ENCODE peak calls at places on chromosomes 11 and 22, in four cellular contexts. C is AG04449, I is progenitor cell of endocrine pancreas, G is RWPE1. N is an unnamed sample.

GRCh38 chr11:12161137-12161536 is 50.7 kb downstream of the MICAL2 start:
- DNase-seq in C (no peak), I (no peak), G (no peak), N (no peak)

GRCh38 chr22:29710193-29710592 is 9.6 kb upstream of the CABP7 start:
- DNase-seq in C (no peak), I (no peak), G (no peak), N (no peak)

GRCh38 chr11:101336858-101337257 is 207.2 kb upstream of the PGR start:
- DNase-seq in C (no peak), I (no peak), G (no peak), N (no peak)

GRCh38 chr11:106493751-106494150 is 416.3 kb downstream of the AASDHPPT start:
- DNase-seq in C (no peak), I (no peak), G (no peak), N (no peak)

GRCh38 chr11:48129697-48130395 is 86.8 kb upstream of the OR4B1 start:
- DNase-seq in C (no peak), I (no peak), G (no peak), N (no peak)

GRCh38 chr11:96154802-96155520 is 188.0 kb downstream of the MAML2 start:
- DNase-seq in C (no peak), I (no peak), G (no peak), N (no peak)

GRCh38 chr11:36478700-36479329 is 31.3 kb downstream of the TRAF6 start:
- DNase-seq in C (no peak), I (no peak), G (peak), N (no peak)

GRCh38 chr11:101748572-101748971 is 164.8 kb upstream of the TRPC6 start:
- DNase-seq in C (no peak), I (no peak), G (no peak), N (no peak)

GRCh38 chr22:44926124-44926475 is 83.7 kb downstream of the PHF21B start:
- DNase-seq in C (no peak), I (no peak), G (no peak), N (peak)

GRCh38 chr11:67439321-67440228 is 2.1 kb upstream of the PTPRCAP start:
- DNase-seq in C (no peak), I (no peak), G (no peak), N (peak)

GRCh38 chr22:39428597-39429071 is 28.2 kb upstream of the MGAT3 start:
- DNase-seq in C (no peak), I (no peak), G (no peak), N (peak)

GRCh38 chr22:27146871-27147591 is 489.6 kb downstream of the MIAT start:
- DNase-seq in C (no peak), I (no peak), G (no peak), N (no peak)

GRCh38 chr11:64711138-64711943 is 11.7 kb downstream of the NRXN2 start:
- DNase-seq in C (no peak), I (no peak), G (no peak), N (peak)

GRCh38 chr11:128201006-128201405 is 386.4 kb downstream of the ETS1 start:
- DNase-seq in C (no peak), I (no peak), G (no peak), N (no peak)

GRCh38 chr22:35892192-35892591 is 136.4 kb downstream of the RBFOX2 start:
- DNase-seq in C (no peak), I (no peak), G (no peak), N (no peak)

GRCh38 chr11:45142241-45142885 is 4.1 kb upstream of the PRDM11 start:
- DNase-seq in C (no peak), I (no peak), G (no peak), N (no peak)

GRCh38 chr11:107844041-107844440 is 14.5 kb downstream of the SLC35F2 start:
- DNase-seq in C (no peak), I (no peak), G (peak), N (no peak)

GRCh38 chr11:101346591-101346990 is 217.0 kb upstream of the PGR start:
- DNase-seq in C (peak), I (no peak), G (no peak), N (no peak)

GRCh38 chr11:12149672-12150225 is 39.4 kb downstream of the MICAL2 start:
- DNase-seq in C (no peak), I (no peak), G (no peak), N (no peak)

GRCh38 chr11:79052539-79052938 is 388.3 kb downstream of the TENM4 start:
- DNase-seq in C (no peak), I (no peak), G (no peak), N (no peak)

GRCh38 chr22:50612715-50613221 is 12.2 kb downstream of the MAPK8IP2 start:
- DNase-seq in C (no peak), I (no peak), G (peak), N (no peak)

GRCh38 chr11:2298795-2299747 is 2.6 kb downstream of the C11orf21 start:
- DNase-seq in C (no peak), I (no peak), G (peak), N (no peak)

GRCh38 chr22:30998329-30998728 is 29.3 kb downstream of the TUG1 start:
- DNase-seq in C (no peak), I (no peak), G (no peak), N (no peak)

GRCh38 chr22:36528336-36528735 is 630 bp downstream of the EIF3D start:
- DNase-seq in C (no peak), I (no peak), G (no peak), N (no peak)

GRCh38 chr11:122668562-122669090 is 13.1 kb downstream of the UBASH3B start:
- DNase-seq in C (no peak), I (no peak), G (peak), N (no peak)

GRCh38 chr11:86459682-86460460 is 85.2 kb downstream of the CCDC81 start:
- DNase-seq in C (peak), I (no peak), G (peak), N (peak)

GRCh38 chr11:81888391-81888790 is 845.3 kb downstream of the FAM181B start:
- DNase-seq in C (no peak), I (no peak), G (no peak), N (no peak)

GRCh38 chr11:61087426-61088119 is 14.7 kb upstream of the CD5 start:
- DNase-seq in C (no peak), I (no peak), G (no peak), N (peak)

GRCh38 chr11:13166036-13166435 is 111.6 kb upstream of the BMAL1 start:
- DNase-seq in C (no peak), I (no peak), G (no peak), N (no peak)

GRCh38 chr11:67581469-67581868 is 2.1 kb upstream of the GSTP1 start:
- DNase-seq in C (no peak), I (peak), G (no peak), N (no peak)

GRCh38 chr11:101442936-101443521 is 140.8 kb downstream of the TRPC6 start:
- DNase-seq in C (no peak), I (no peak), G (no peak), N (no peak)

DNA sequence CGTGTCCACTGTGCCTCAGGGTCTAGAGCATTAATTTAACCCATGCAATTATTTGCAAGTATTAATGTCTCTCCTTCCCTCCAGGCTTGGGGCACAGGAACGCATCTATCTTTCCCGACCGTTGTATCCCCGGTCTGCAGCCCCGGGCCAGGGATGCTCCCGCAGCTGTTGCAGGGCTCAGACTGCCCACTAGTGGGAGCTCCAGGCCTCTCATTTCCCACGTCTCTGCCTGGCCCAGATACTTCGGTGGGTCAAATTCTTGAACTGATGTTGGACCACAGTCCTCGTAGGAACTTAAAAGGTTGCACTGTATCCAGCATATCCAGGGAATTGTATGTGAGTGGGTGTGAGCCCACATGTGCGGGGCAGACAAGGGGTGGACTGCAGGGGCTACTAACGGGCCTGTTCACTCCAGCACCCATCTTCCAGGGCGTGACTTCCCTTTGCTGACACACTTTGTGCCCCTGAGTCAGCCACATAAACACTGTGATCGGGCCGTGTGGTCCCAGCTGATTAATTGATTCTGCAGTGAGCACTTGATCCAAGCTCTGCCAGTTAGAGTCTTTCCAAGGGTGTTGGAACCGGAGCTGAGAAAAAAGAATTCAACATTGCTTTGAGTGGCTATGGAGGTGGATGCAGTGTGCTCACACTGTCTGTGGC is 451.3 kb downstream of the TBC1D22A start:
- DNase-seq in C (no peak), I (peak), G (peak), N (no peak)
- TF ChIP-seq CTCF in C (peak), I (no peak), G (peak), N (peak)

DNA sequence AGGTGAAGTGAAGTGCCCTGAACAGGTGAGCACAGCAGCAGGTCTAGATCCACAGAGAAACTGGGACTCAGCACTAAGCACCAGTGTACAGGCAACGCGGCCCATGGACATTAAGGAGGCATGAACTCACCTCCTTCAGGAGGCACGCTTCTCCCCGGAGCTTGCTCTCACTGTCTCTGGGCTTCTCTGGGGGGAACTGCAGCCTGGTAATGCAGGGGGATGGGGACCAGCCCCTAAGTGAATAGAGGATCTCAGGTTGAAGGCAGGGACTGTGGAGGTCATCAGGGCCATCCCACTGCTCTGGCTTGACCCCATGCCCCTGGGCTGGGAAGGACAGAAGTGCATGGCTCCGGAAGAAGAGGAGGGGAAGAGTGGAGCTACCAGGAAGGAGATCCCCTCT is 495.6 kb upstream of the B3GAT1 start:
- DNase-seq in C (no peak), I (no peak), G (no peak), N (no peak)
- TF ChIP-seq CTCF in C (no peak), I (no peak), G (no peak), N (no peak)

GRCh38 chr22:18068381-18068988 is 9.3 kb upstream of the PEX26 start:
- DNase-seq in C (no peak), I (no peak), G (no peak), N (peak)

GRCh38 chr22:18070041-18070440 is 7.7 kb upstream of the PEX26 start:
- DNase-seq in C (no peak), I (no peak), G (no peak), N (no peak)

GRCh38 chr22:18071968-18072310 is 5.9 kb upstream of the PEX26 start:
- DNase-seq in C (no peak), I (no peak), G (no peak), N (peak)

GRCh38 chr22:18068991-18069390 is 8.8 kb upstream of the PEX26 start:
- DNase-seq in C (no peak), I (no peak), G (no peak), N (no peak)

GRCh38 chr22:18070556-18071306 is 7.1 kb upstream of the PEX26 start:
- DNase-seq in C (no peak), I (no peak), G (peak), N (peak)
- TF ChIP-seq CTCF in C (no peak), I (peak), G (peak), N (peak)

GRCh38 chr22:21726650-21727049 is 8.9 kb downstream of the YPEL1 start:
- DNase-seq in C (no peak), I (peak), G (no peak), N (no peak)
- TF ChIP-seq CTCF in C (peak), I (peak), G (peak), N (peak)

GRCh38 chr11:19345848-19346681 is 105.3 kb upstream of the E2F8 start:
- DNase-seq in C (no peak), I (no peak), G (no peak), N (no peak)
- TF ChIP-seq CTCF in C (peak), I (no peak), G (no peak), N (no peak)